ENCODE peak calls at places on chromosomes 16 and 17, in eight cellular contexts. H, Y, S, A, B, K, W and E are unnamed samples.

GRCh38 chr17:6506679-6507231 is 49.6 kb downstream of the PITPNM3 start:
- DNase-seq in W (peak; percentile 66), Y (no peak), K (no peak), B (no peak), H (no peak), A (no peak), S (no peak), E (no peak)

GRCh38 chr16:75481475-75481874 is 13.8 kb downstream of the CHST6 start:
- DNase-seq in B (no peak), H (no peak), A (no peak), K (no peak), S (no peak), Y (no peak), W (no peak), E (no peak)

GRCh38 chr16:1557576-1557975 is 24.1 kb downstream of the TMEM204 start:
- DNase-seq in W (no peak), Y (no peak), K (no peak), S (no peak), A (no peak), H (no peak), B (no peak), E (no peak)

GRCh38 chr16:8887952-8888560 is 5.9 kb downstream of the LITAFD start:
- DNase-seq in K (peak; percentile 54), Y (no peak), H (no peak), S (no peak), W (peak; percentile 44), A (no peak), B (no peak), E (peak; percentile 79)

GRCh38 chr16:23952128-23953041 is 116.6 kb downstream of the PRKCB start:
- DNase-seq in H (no peak), B (no peak), K (peak; percentile 61), A (no peak), Y (no peak), S (no peak), W (peak; percentile 4), E (peak; percentile 68)

GRCh38 chr17:78571329-78571728 is 5.9 kb downstream of the DNAH17 start:
- DNase-seq in B (no peak), W (no peak), K (no peak), H (no peak), S (no peak), A (no peak), Y (no peak), E (no peak)

GRCh38 chr16:12254566-12254965 is 278.0 kb downstream of the SNX29 start:
- DNase-seq in B (no peak), H (no peak), W (no peak), Y (no peak), K (no peak), S (no peak), A (no peak), E (no peak)

GRCh38 chr16:17347624-17348023 is 123.1 kb downstream of the XYLT1 start:
- DNase-seq in K (no peak), A (no peak), W (no peak), H (no peak), S (no peak), B (no peak), Y (no peak), E (no peak)

GRCh38 chr16:11497329-11497805 is 89.4 kb downstream of the LITAF start:
- DNase-seq in H (peak; percentile 89), S (no peak), B (no peak), K (peak; percentile 85), Y (no peak), A (no peak), W (peak; percentile 65), E (peak; percentile 84)

GRCh38 chr17:17348872-17349723 is 45.9 kb downstream of the NT5M start:
- DNase-seq in A (no peak), K (no peak), H (no peak), W (peak; percentile 56), B (no peak), Y (no peak), S (no peak), E (no peak)

GRCh38 chr16:30656974-30657865 is 1.0 kb upstream of the FBRS start:
- DNase-seq in K (peak; percentile 73), A (no peak), Y (no peak), W (no peak), S (no peak), B (no peak), H (peak; percentile 81), E (no peak)

GRCh38 chr17:32503251-32504165 is 16.7 kb downstream of the CDK5R1 start:
- DNase-seq in W (no peak), Y (peak; percentile 43), A (no peak), S (no peak), B (no peak), H (no peak), K (no peak), E (no peak)

GRCh38 chr17:69269174-69269998 is 40.8 kb upstream of the ABCA10 start:
- DNase-seq in W (peak; percentile 78), S (peak; percentile 9), H (no peak), Y (no peak), K (no peak), B (no peak), A (no peak), E (no peak)

GRCh38 chr16:10744370-10745030 is 858 bp downstream of the NUBP1 start:
- DNase-seq in A (no peak), H (no peak), W (no peak), B (no peak), K (no peak), S (no peak), Y (no peak), E (no peak)